ENCODE peak calls at places on chromosomes 12 and 14, in seven cellular contexts. F, S, E, Z, B, M and I are unnamed samples.

GRCh38 chr12:112838731-112839130 is 47.2 kb downstream of the RPH3A start:
- DNase-seq in F (no peak), M (no peak), B (no peak), Z (no peak), S (no peak), E (no peak), I (no peak)

GRCh38 chr12:34406996-34407300 is 384.7 kb downstream of the ALG10 start:
- DNase-seq in F (no peak), S (no peak), E (no peak), B (no peak), M (no peak), Z (no peak), I (peak; percentile 12)

GRCh38 chr12:104669851-104670337 is 213.1 kb downstream of the CHST11 start:
- DNase-seq in E (peak; percentile 35), M (no peak), B (no peak), S (no peak), Z (no peak), F (peak; percentile 63), I (no peak)

GRCh38 chr12:75571651-75572050 is 60.2 kb upstream of the KRR1 start:
- DNase-seq in F (no peak), Z (no peak), B (no peak), E (no peak), M (no peak), S (no peak), I (no peak)

GRCh38 chr12:44942714-44943113 is 66.6 kb upstream of the NELL2 start:
- DNase-seq in S (no peak), B (no peak), M (no peak), E (no peak), F (no peak), Z (no peak), I (no peak)

GRCh38 chr14:88013750-88014349 is 8.9 kb downstream of the GPR65 start:
- DNase-seq in M (peak; percentile 60), E (peak; percentile 58), Z (peak; percentile 69), S (peak; percentile 56), B (peak; percentile 78), F (peak; percentile 73), I (peak; percentile 69)

GRCh38 chr12:114869091-114869834 is 185.3 kb upstream of the TBX3 start:
- DNase-seq in Z (no peak), S (no peak), M (no peak), E (peak; percentile 85), F (peak; percentile 35), B (peak; percentile 56), I (peak; percentile 66)

GRCh38 chr14:92282669-92283068 is 40.3 kb upstream of the SLC24A4 start:
- DNase-seq in Z (no peak), F (no peak), S (no peak), B (no peak), M (no peak), E (no peak), I (no peak)

GRCh38 chr12:97616936-97617335 is 154.3 kb downstream of the RMST start:
- DNase-seq in M (no peak), B (no peak), S (no peak), F (no peak), E (no peak), Z (no peak), I (no peak)

GRCh38 chr12:95838125-95838524 is 20.6 kb upstream of the SNRPF start:
- DNase-seq in F (no peak), S (no peak), M (no peak), B (no peak), Z (no peak), E (peak; percentile 72), I (no peak)

GRCh38 chr12:117261267-117261666 is 71.0 kb upstream of the FBXO21 start:
- DNase-seq in Z (no peak), M (no peak), F (no peak), S (no peak), B (no peak), E (no peak), I (no peak)

GRCh38 chr12:7155471-7156034 is 25.4 kb downstream of the CLSTN3 start:
- DNase-seq in S (no peak), M (peak; percentile 23), Z (no peak), E (no peak), F (no peak), B (peak; percentile 8), I (no peak)

GRCh38 chr12:46267618-46268348 is 1.1 kb downstream of the SLC38A1 start:
- DNase-seq in M (peak; percentile 47), F (peak; percentile 51), E (peak; percentile 24), Z (peak; percentile 52), S (no peak), B (no peak), I (no peak)

GRCh38 chr12:29309320-29309902 is 71.6 kb downstream of the ERGIC2 start:
- DNase-seq in B (peak; percentile 20), S (no peak), F (peak; percentile 31), M (no peak), E (peak; percentile 47), Z (no peak), I (no peak)

GRCh38 chr12:102063066-102063465 is 1.3 kb upstream of the WASHC3 start:
- DNase-seq in S (no peak), M (no peak), E (no peak), F (no peak), Z (no peak), B (peak; percentile 18), I (no peak)

GRCh38 chr12:24911284-24911791 is 37.6 kb downstream of the BCAT1 start:
- DNase-seq in E (peak; percentile 98), S (no peak), Z (peak; percentile 37), M (no peak), B (peak; percentile 51), F (peak; percentile 90), I (no peak)

GRCh38 chr12:75969768-75970167 is 61.8 kb downstream of the PHLDA1 start:
- DNase-seq in B (peak; percentile 87), M (peak; percentile 20), F (peak; percentile 43), S (no peak), Z (no peak), E (no peak), I (peak; percentile 80)

GRCh38 chr12:54658306-54659264 is 10.4 kb upstream of the DCD start:
- DNase-seq in S (no peak), Z (peak; percentile 87), M (peak; percentile 94), E (peak; percentile 6), B (peak; percentile 89), F (no peak), I (peak; percentile 92)

GRCh38 chr14:22887990-22888378 is 5.0 kb downstream of the REM2 start:
- DNase-seq in M (no peak), B (no peak), S (no peak), E (no peak), F (no peak), Z (no peak), I (no peak)

GRCh38 chr14:101057394-101057793 is 153.9 kb upstream of the RTL1 start:
- DNase-seq in E (no peak), F (no peak), M (no peak), B (no peak), S (no peak), Z (no peak), I (no peak)

GRCh38 chr12:49687941-49688340 is 19.3 kb downstream of the FMNL3 start:
- DNase-seq in S (no peak), Z (no peak), E (no peak), F (no peak), B (peak; percentile 75), M (no peak), I (peak; percentile 71)

GRCh38 chr14:69325646-69326265 is 65.8 kb downstream of the GALNT16 start:
- DNase-seq in F (no peak), E (no peak), Z (no peak), S (no peak), M (no peak), B (no peak), I (no peak)

GRCh38 chr14:50475460-50475859 is 56.9 kb downstream of the MAP4K5 start:
- DNase-seq in F (no peak), E (peak; percentile 54), M (no peak), S (no peak), Z (no peak), B (peak; percentile 23), I (no peak)

GRCh38 chr14:50476134-50476533 is 56.2 kb downstream of the MAP4K5 start:
- DNase-seq in F (no peak), S (no peak), B (no peak), E (no peak), Z (no peak), M (no peak), I (no peak)

GRCh38 chr14:50477760-50478159 is 54.6 kb downstream of the MAP4K5 start:
- DNase-seq in Z (no peak), S (no peak), M (no peak), B (no peak), F (no peak), E (no peak), I (no peak)

GRCh38 chr14:50479041-50479440 is 53.3 kb downstream of the MAP4K5 start:
- DNase-seq in M (no peak), S (no peak), B (no peak), Z (no peak), F (no peak), E (no peak), I (no peak)
- H2BK5ac ChIP-seq in M (no peak overlapping the region), S (no peak overlapping the region), B (no peak overlapping the region), Z (no peak overlapping the region), F (no peak overlapping the region), E (no peak overlapping the region), I (no peak overlapping the region)

DNA sequence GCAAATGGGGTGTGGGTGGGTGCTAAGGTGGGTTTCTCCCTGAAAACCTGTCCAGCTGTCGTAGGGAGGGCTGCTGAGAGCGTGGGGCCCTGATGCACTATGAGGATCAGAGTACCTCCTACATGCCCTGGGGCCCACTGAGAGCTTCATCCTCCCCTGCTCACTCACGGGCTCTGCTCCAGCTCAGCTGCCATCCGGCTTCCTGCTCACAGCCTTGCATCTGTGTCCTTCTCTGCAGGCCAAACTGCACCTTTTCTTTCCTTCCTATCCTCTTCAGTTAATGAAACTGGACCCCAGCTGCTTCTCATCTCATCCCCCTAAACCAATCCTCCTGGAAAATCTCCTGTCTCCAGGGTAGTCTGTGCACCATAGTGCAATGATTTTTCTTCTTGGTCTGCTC is 22.2 kb upstream of the GPRC5D start:
- DNase-seq in Z (no peak), F (no peak), B (no peak), S (no peak), M (no peak), E (no peak), I (no peak)
- H3K23ac ChIP-seq in Z (no peak overlapping the region), F (no peak overlapping the region), B (no peak overlapping the region), S (no peak overlapping the region), M (no peak overlapping the region), E (no peak overlapping the region), I (no peak overlapping the region)

DNA sequence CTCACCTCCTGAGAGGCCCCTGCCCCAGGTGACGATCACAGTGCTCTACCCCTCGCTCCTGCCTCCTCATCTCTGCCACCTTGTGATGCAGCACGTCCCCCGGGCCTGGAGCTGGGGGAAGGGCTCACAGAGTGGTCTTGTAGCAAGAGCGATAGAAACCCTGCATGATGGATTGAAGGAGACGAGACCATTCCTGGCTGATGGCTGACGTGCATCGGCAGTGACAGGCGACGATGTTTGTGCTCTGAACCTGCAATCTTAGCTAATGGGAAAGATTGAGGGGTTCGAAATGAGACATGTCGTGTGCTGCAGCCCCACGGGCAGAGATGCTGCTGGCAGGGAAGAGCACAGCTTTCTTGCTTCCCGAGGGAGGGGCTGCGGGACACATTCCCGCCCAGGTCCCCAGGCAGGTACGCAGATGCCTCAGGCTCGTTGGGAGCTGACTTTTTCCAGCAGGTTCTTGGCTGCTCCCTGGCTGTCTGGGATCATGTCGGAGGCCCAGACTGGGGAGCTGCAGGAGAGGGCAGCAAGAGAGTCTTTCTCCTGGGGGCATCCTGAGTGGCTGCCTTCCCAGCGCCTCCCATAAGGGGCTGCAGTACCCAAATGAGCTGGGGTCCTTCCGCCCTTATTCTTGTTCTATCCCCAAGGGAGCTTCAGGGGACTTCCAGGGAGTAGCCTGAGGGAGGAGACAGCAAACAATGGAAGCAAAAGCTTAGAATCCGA is 38.7 kb upstream of the GPATCH2L start:
- DNase-seq in F (no peak), S (peak; percentile 9), M (no peak), B (peak; percentile 79), Z (peak; percentile 62), E (no peak), I (peak; percentile 75)
- H2BK5ac ChIP-seq in F (no peak overlapping the region), S (no peak overlapping the region), M (no peak overlapping the region), B (no peak overlapping the region), Z (peak overlapping the region; percentile 94), E (no peak overlapping the region), I (no peak overlapping the region)

GRCh38 chr12:1749019-1749418 is 58.1 kb downstream of the ADIPOR2 start:
- DNase-seq in F (no peak), E (no peak), M (no peak), S (no peak), Z (no peak), B (no peak), I (no peak)
- H3K23ac ChIP-seq in F (no peak overlapping the region), E (no peak overlapping the region), M (no peak overlapping the region), S (no peak overlapping the region), Z (no peak overlapping the region), B (no peak overlapping the region), I (no peak overlapping the region)